ENCODE peak calls at places on chromosomes 7 and 10, in four cellular contexts. L is islet precursor cell, U is neural progenitor cell, O is body of pancreas. W is an unnamed sample.

GRCh38 chr10:93542358-93542791 is 24.1 kb upstream of the FFAR4 start:
- DNase-seq in L (peak), U (peak), O (peak), W (no peak)

GRCh38 chr10:53314856-53315255 is 542.3 kb upstream of the MBL2 start:
- DNase-seq in L (peak), U (no peak), O (no peak), W (no peak)

GRCh38 chr7:47154781-47155180 is 427.1 kb downstream of the TNS3 start:
- DNase-seq in L (no peak), U (no peak), O (no peak), W (no peak)

GRCh38 chr7:80218723-80219122 is 84.1 kb downstream of the GNAI1 start:
- DNase-seq in L (no peak), U (no peak), O (no peak), W (no peak)

GRCh38 chr7:122470859-122471258 is 166.3 kb upstream of the FEZF1 start:
- DNase-seq in L (no peak), U (no peak), O (no peak), W (no peak)

GRCh38 chr7:131170440-131171105 is 157.1 kb upstream of the MKLN1 start:
- DNase-seq in L (no peak), U (peak), O (no peak), W (no peak)

GRCh38 chr10:46068905-46069304 is 22.8 kb upstream of the MSMB start:
- DNase-seq in L (peak), U (no peak), O (no peak), W (no peak)

GRCh38 chr7:135300913-135301765 is 67.5 kb downstream of the STRA8 start:
- DNase-seq in L (no peak), U (no peak), O (no peak), W (no peak)

GRCh38 chr10:114100848-114101741 is 57.4 kb downstream of the ADRB1 start:
- DNase-seq in L (peak), U (peak), O (peak), W (no peak)

GRCh38 chr7:47153571-47153970 is 428.3 kb downstream of the TNS3 start:
- DNase-seq in L (peak), U (peak), O (peak), W (no peak)

GRCh38 chr7:117401293-117402002 is 25.8 kb downstream of the ASZ1 start:
- DNase-seq in L (peak), U (peak), O (no peak), W (no peak)

GRCh38 chr10:25177754-25178135 is 2.9 kb downstream of the GPR158 start:
- DNase-seq in L (no peak), U (no peak), O (no peak), W (no peak)

GRCh38 chr10:22561909-22562308 is 152.5 kb downstream of the PIP4K2A start:
- DNase-seq in L (no peak), U (no peak), O (no peak), W (no peak)

GRCh38 chr10:23448802-23449570 is 10.1 kb downstream of the OTUD1 start:
- DNase-seq in L (no peak), U (no peak), O (no peak), W (no peak)

GRCh38 chr10:79022565-79023488 is 45.9 kb upstream of the ZMIZ1 start:
- DNase-seq in L (peak), U (peak), O (no peak), W (no peak)

GRCh38 chr7:2024227-2024918 is 208.4 kb downstream of the MAD1L1 start:
- DNase-seq in L (peak), U (no peak), O (no peak), W (no peak)

GRCh38 chr10:111836586-111836985 is 347.0 kb downstream of the GPAM start:
- DNase-seq in L (no peak), U (no peak), O (no peak), W (no peak)

GRCh38 chr10:101609481-101609880 is 21.4 kb downstream of the DPCD start:
- DNase-seq in L (no peak), U (no peak), O (no peak), W (no peak)

GRCh38 chr10:130357226-130357625 is 221.0 kb downstream of the GLRX3 start:
- DNase-seq in L (no peak), U (no peak), O (no peak), W (no peak)

GRCh38 chr7:1725199-1725701 is 55.2 kb downstream of the ELFN1 start:
- DNase-seq in L (no peak), U (peak), O (peak), W (no peak)

GRCh38 chr7:131034166-131034881 is 293.4 kb upstream of the MKLN1 start:
- DNase-seq in L (no peak), U (no peak), O (no peak), W (no peak)

GRCh38 chr7:131556912-131557457 is 557 bp upstream of the PODXL start:
- DNase-seq in L (no peak), U (no peak), O (no peak), W (no peak)

GRCh38 chr7:79876769-79877362 is 257.8 kb upstream of the GNAI1 start:
- DNase-seq in L (no peak), U (no peak), O (no peak), W (no peak)

GRCh38 chr10:112235141-112235540 is 48.1 kb upstream of the TECTB start:
- DNase-seq in L (no peak), U (no peak), O (no peak), W (no peak)

GRCh38 chr7:1246871-1247526 is 14.3 kb downstream of the UNCX start:
- DNase-seq in L (no peak), U (peak), O (no peak), W (no peak)

GRCh38 chr7:43438897-43439479 is 143.9 kb upstream of the STK17A start:
- DNase-seq in L (no peak), U (no peak), O (no peak), W (no peak)